ENCODE peak calls at places on chromosomes 2 and 18, in ten cellular contexts. One of them, this sample, is unnamed.

GRCh38 chr18:6561893-6562292 is 147.2 kb upstream of the L3MBTL4 start:
- DNase-seq in upper lobe of right lung: no peak
- DNase-seq in IMR-90: no peak
- DNase-seq in RWPE2: no peak
- DNase-seq in heart left ventricle: no peak
- DNase-seq in fibroblast of pulmonary artery: no peak
- DNase-seq in endodermal cell: no peak
- DNase-seq in HL-60: no peak
- DNase-seq in hepatocyte: peak; percentile 11
- DNase-seq in psoas muscle: no peak
- DNase-seq in this sample: no peak

GRCh38 chr2:168816369-168816768 is 13.9 kb downstream of the NOSTRIN start:
- DNase-seq in upper lobe of right lung: no peak
- DNase-seq in IMR-90: peak; percentile 87
- DNase-seq in RWPE2: no peak
- DNase-seq in heart left ventricle: no peak
- DNase-seq in fibroblast of pulmonary artery: peak; percentile 83
- DNase-seq in endodermal cell: no peak
- DNase-seq in HL-60: no peak
- DNase-seq in hepatocyte: peak; percentile 48
- DNase-seq in psoas muscle: no peak
- DNase-seq in this sample: no peak

GRCh38 chr2:238263204-238264071 is 23.6 kb upstream of the HES6 start:
- DNase-seq in upper lobe of right lung: peak; percentile 94
- DNase-seq in IMR-90: peak; percentile 92
- DNase-seq in RWPE2: no peak
- DNase-seq in heart left ventricle: peak; percentile 90
- DNase-seq in fibroblast of pulmonary artery: peak; percentile 96
- DNase-seq in endodermal cell: peak; percentile 97
- DNase-seq in HL-60: peak; percentile 63
- DNase-seq in hepatocyte: peak; percentile 94
- DNase-seq in psoas muscle: peak; percentile 91
- DNase-seq in this sample: peak; percentile 84

GRCh38 chr18:34028341-34028740 is 196.4 kb downstream of the NOL4 start:
- DNase-seq in upper lobe of right lung: no peak
- DNase-seq in IMR-90: no peak
- DNase-seq in RWPE2: no peak
- DNase-seq in heart left ventricle: no peak
- DNase-seq in fibroblast of pulmonary artery: no peak
- DNase-seq in endodermal cell: no peak
- DNase-seq in HL-60: no peak
- DNase-seq in hepatocyte: no peak
- DNase-seq in psoas muscle: no peak
- DNase-seq in this sample: no peak

GRCh38 chr2:157321514-157321913 is 4.1 kb downstream of the ERMN start:
- DNase-seq in upper lobe of right lung: no peak
- DNase-seq in IMR-90: no peak
- DNase-seq in RWPE2: no peak
- DNase-seq in heart left ventricle: no peak
- DNase-seq in fibroblast of pulmonary artery: no peak
- DNase-seq in endodermal cell: no peak
- DNase-seq in HL-60: no peak
- DNase-seq in hepatocyte: no peak
- DNase-seq in psoas muscle: no peak
- DNase-seq in this sample: no peak

GRCh38 chr2:100554788-100555407 is 7.9 kb upstream of the PDCL3 start:
- DNase-seq in upper lobe of right lung: peak; percentile 72
- DNase-seq in IMR-90: no peak
- DNase-seq in RWPE2: no peak
- DNase-seq in heart left ventricle: peak; percentile 27
- DNase-seq in fibroblast of pulmonary artery: no peak
- DNase-seq in endodermal cell: no peak
- DNase-seq in HL-60: no peak
- DNase-seq in hepatocyte: no peak
- DNase-seq in psoas muscle: no peak
- DNase-seq in this sample: no peak

GRCh38 chr18:48814490-48815181 is 136.1 kb downstream of the SMAD7 start:
- DNase-seq in upper lobe of right lung: peak; percentile 29
- DNase-seq in IMR-90: peak; percentile 47
- DNase-seq in RWPE2: peak; percentile 11
- DNase-seq in heart left ventricle: peak; percentile 4
- DNase-seq in fibroblast of pulmonary artery: no peak
- DNase-seq in endodermal cell: peak; percentile 20
- DNase-seq in HL-60: no peak
- DNase-seq in hepatocyte: no peak
- DNase-seq in psoas muscle: no peak
- DNase-seq in this sample: no peak

GRCh38 chr2:46390901-46391395 is 88.4 kb upstream of the TMEM247 start:
- DNase-seq in upper lobe of right lung: no peak
- DNase-seq in IMR-90: no peak
- DNase-seq in RWPE2: no peak
- DNase-seq in heart left ventricle: no peak
- DNase-seq in fibroblast of pulmonary artery: no peak
- DNase-seq in endodermal cell: peak; percentile 73
- DNase-seq in HL-60: no peak
- DNase-seq in hepatocyte: no peak
- DNase-seq in psoas muscle: no peak
- DNase-seq in this sample: no peak

GRCh38 chr18:48979944-48980890 is 29.5 kb upstream of the SMAD7 start:
- DNase-seq in upper lobe of right lung: no peak
- DNase-seq in IMR-90: peak; percentile 65
- DNase-seq in RWPE2: no peak
- DNase-seq in heart left ventricle: no peak
- DNase-seq in fibroblast of pulmonary artery: no peak
- DNase-seq in endodermal cell: no peak
- DNase-seq in HL-60: peak; percentile 90
- DNase-seq in hepatocyte: peak; percentile 59
- DNase-seq in psoas muscle: no peak
- DNase-seq in this sample: no peak

GRCh38 chr2:179265082-179265575 is 497 bp upstream of the SESTD1 start:
- DNase-seq in upper lobe of right lung: no peak
- DNase-seq in IMR-90: peak; percentile 66
- DNase-seq in RWPE2: no peak
- DNase-seq in heart left ventricle: no peak
- DNase-seq in fibroblast of pulmonary artery: peak; percentile 72
- DNase-seq in endodermal cell: no peak
- DNase-seq in HL-60: peak; percentile 3
- DNase-seq in hepatocyte: no peak
- DNase-seq in psoas muscle: no peak
- DNase-seq in this sample: no peak

GRCh38 chr18:52869942-52870907 is 530.2 kb downstream of the DCC start:
- DNase-seq in upper lobe of right lung: no peak
- DNase-seq in IMR-90: no peak
- DNase-seq in RWPE2: no peak
- DNase-seq in heart left ventricle: no peak
- DNase-seq in fibroblast of pulmonary artery: no peak
- DNase-seq in endodermal cell: peak; percentile 78
- DNase-seq in HL-60: no peak
- DNase-seq in hepatocyte: peak; percentile 9
- DNase-seq in psoas muscle: no peak
- DNase-seq in this sample: no peak

GRCh38 chr18:39453882-39454281 is 1888.3 kb upstream of the CELF4 start:
- DNase-seq in upper lobe of right lung: no peak
- DNase-seq in IMR-90: peak; percentile 65
- DNase-seq in RWPE2: no peak
- DNase-seq in heart left ventricle: peak; percentile 52
- DNase-seq in fibroblast of pulmonary artery: peak; percentile 95
- DNase-seq in endodermal cell: peak; percentile 42
- DNase-seq in HL-60: no peak
- DNase-seq in hepatocyte: peak; percentile 30
- DNase-seq in psoas muscle: no peak
- DNase-seq in this sample: no peak

GRCh38 chr2:197008229-197008628 is 81.7 kb upstream of the PGAP1 start:
- DNase-seq in upper lobe of right lung: no peak
- DNase-seq in IMR-90: peak; percentile 74
- DNase-seq in RWPE2: no peak
- DNase-seq in heart left ventricle: no peak
- DNase-seq in fibroblast of pulmonary artery: peak; percentile 70
- DNase-seq in endodermal cell: no peak
- DNase-seq in HL-60: no peak
- DNase-seq in hepatocyte: no peak
- DNase-seq in psoas muscle: no peak
- DNase-seq in this sample: no peak

GRCh38 chr2:66080136-66080535 is 354.8 kb upstream of the MEIS1 start:
- DNase-seq in upper lobe of right lung: no peak
- DNase-seq in IMR-90: no peak
- DNase-seq in RWPE2: no peak
- DNase-seq in heart left ventricle: no peak
- DNase-seq in fibroblast of pulmonary artery: no peak
- DNase-seq in endodermal cell: no peak
- DNase-seq in HL-60: no peak
- DNase-seq in hepatocyte: no peak
- DNase-seq in psoas muscle: no peak
- DNase-seq in this sample: no peak

GRCh38 chr2:6773007-6773693 is 92.6 kb downstream of the CMPK2 start:
- DNase-seq in upper lobe of right lung: peak; percentile 86
- DNase-seq in IMR-90: peak; percentile 11
- DNase-seq in RWPE2: no peak
- DNase-seq in heart left ventricle: peak; percentile 61
- DNase-seq in fibroblast of pulmonary artery: peak; percentile 17
- DNase-seq in endodermal cell: peak; percentile 96
- DNase-seq in HL-60: no peak
- DNase-seq in hepatocyte: peak; percentile 80
- DNase-seq in psoas muscle: peak; percentile 36
- DNase-seq in this sample: no peak
- TF ChIP-seq CTCF in upper lobe of right lung: peak; percentile 96
- TF ChIP-seq CTCF in IMR-90: peak; percentile 93
- TF ChIP-seq CTCF in RWPE2: peak; percentile 93
- TF ChIP-seq CTCF in heart left ventricle: peak; percentile 97
- TF ChIP-seq CTCF in fibroblast of pulmonary artery: peak; percentile 71
- TF ChIP-seq CTCF in endodermal cell: peak; percentile 98
- TF ChIP-seq CTCF in HL-60: peak; percentile 61
- TF ChIP-seq CTCF in hepatocyte: peak; percentile 99
- TF ChIP-seq CTCF in psoas muscle: peak; percentile 97
- TF ChIP-seq CTCF in this sample: peak; percentile 85

DNA sequence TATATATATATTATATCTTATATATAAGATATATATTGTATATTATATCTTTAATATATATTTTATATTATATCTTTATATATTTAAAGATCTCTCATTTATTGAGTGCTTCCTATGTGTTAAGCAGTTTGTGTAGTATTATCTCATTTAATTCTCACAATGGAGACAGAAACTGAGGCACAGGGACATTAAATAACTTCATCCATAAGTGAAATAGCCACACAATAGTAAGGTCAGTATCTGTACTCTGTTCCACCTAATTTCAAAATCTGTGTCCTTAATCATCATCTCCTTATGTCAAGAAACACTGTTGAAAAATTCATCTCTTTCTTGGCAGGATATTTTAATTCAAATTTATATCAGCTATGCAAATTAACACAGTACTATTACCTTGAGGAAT is 52.8 kb upstream of the CD302 start:
- DNase-seq in upper lobe of right lung: no peak
- DNase-seq in IMR-90: no peak
- DNase-seq in RWPE2: no peak
- DNase-seq in heart left ventricle: no peak
- DNase-seq in fibroblast of pulmonary artery: no peak
- DNase-seq in endodermal cell: no peak
- DNase-seq in HL-60: no peak
- DNase-seq in hepatocyte: no peak
- DNase-seq in psoas muscle: no peak
- DNase-seq in this sample: no peak
- H3K4me3 ChIP-seq in upper lobe of right lung: no peak overlapping the region
- H3K4me3 ChIP-seq in IMR-90: no peak overlapping the region
- H3K4me3 ChIP-seq in RWPE2: no peak overlapping the region
- H3K4me3 ChIP-seq in heart left ventricle: no peak overlapping the region
- H3K4me3 ChIP-seq in fibroblast of pulmonary artery: no peak overlapping the region
- H3K4me3 ChIP-seq in endodermal cell: no peak overlapping the region
- H3K4me3 ChIP-seq in HL-60: no peak overlapping the region
- H3K4me3 ChIP-seq in hepatocyte: no peak overlapping the region
- H3K4me3 ChIP-seq in psoas muscle: no peak overlapping the region
- H3K4me3 ChIP-seq in this sample: no peak overlapping the region

GRCh38 chr2:219523031-219523671 is 8.9 kb downstream of the ASIC4 start:
- DNase-seq in upper lobe of right lung: no peak
- DNase-seq in IMR-90: no peak
- DNase-seq in RWPE2: no peak
- DNase-seq in heart left ventricle: no peak
- DNase-seq in fibroblast of pulmonary artery: no peak
- DNase-seq in endodermal cell: peak; percentile 83
- DNase-seq in HL-60: no peak
- DNase-seq in hepatocyte: no peak
- DNase-seq in psoas muscle: no peak
- DNase-seq in this sample: no peak
- TF ChIP-seq CTCF in upper lobe of right lung: no peak
- TF ChIP-seq CTCF in IMR-90: no peak
- TF ChIP-seq CTCF in RWPE2: no peak
- TF ChIP-seq CTCF in heart left ventricle: no peak
- TF ChIP-seq CTCF in fibroblast of pulmonary artery: no peak
- TF ChIP-seq CTCF in endodermal cell: peak; percentile 70
- TF ChIP-seq CTCF in HL-60: no peak
- TF ChIP-seq CTCF in hepatocyte: no peak
- TF ChIP-seq CTCF in psoas muscle: no peak
- TF ChIP-seq CTCF in this sample: no peak

GRCh38 chr2:96531872-96532505 is 4.6 kb upstream of the ARID5A start:
- DNase-seq in upper lobe of right lung: peak; percentile 89
- DNase-seq in IMR-90: peak; percentile 99
- DNase-seq in RWPE2: peak; percentile 93
- DNase-seq in heart left ventricle: peak; percentile 94
- DNase-seq in fibroblast of pulmonary artery: peak; percentile 99
- DNase-seq in endodermal cell: peak; percentile 87
- DNase-seq in HL-60: peak; percentile 84
- DNase-seq in hepatocyte: peak; percentile 97
- DNase-seq in psoas muscle: peak; percentile 93
- DNase-seq in this sample: peak; percentile 26
- H3K4me3 ChIP-seq in upper lobe of right lung: peak overlapping the region; percentile 36
- H3K4me3 ChIP-seq in IMR-90: no peak overlapping the region
- H3K4me3 ChIP-seq in RWPE2: no peak overlapping the region
- H3K4me3 ChIP-seq in heart left ventricle: peak overlapping the region; percentile 45
- H3K4me3 ChIP-seq in fibroblast of pulmonary artery: peak overlapping the region; percentile 27
- H3K4me3 ChIP-seq in endodermal cell: peak overlapping the region; percentile 12
- H3K4me3 ChIP-seq in HL-60: no peak overlapping the region
- H3K4me3 ChIP-seq in hepatocyte: no peak overlapping the region
- H3K4me3 ChIP-seq in psoas muscle: peak overlapping the region; percentile 48
- H3K4me3 ChIP-seq in this sample: no peak overlapping the region

GRCh38 chr2:127526142-127526939 is at the start of gene IWS1:
- DNase-seq in upper lobe of right lung: peak; percentile 97
- DNase-seq in IMR-90: peak; percentile 97
- DNase-seq in RWPE2: peak; percentile 96
- DNase-seq in heart left ventricle: peak; percentile 95
- DNase-seq in fibroblast of pulmonary artery: peak; percentile 98
- DNase-seq in endodermal cell: peak; percentile 98
- DNase-seq in HL-60: peak; percentile 90
- DNase-seq in hepatocyte: peak; percentile 99
- DNase-seq in psoas muscle: peak; percentile 96
- DNase-seq in this sample: peak; percentile 88
- TF ChIP-seq CTCF in upper lobe of right lung: peak; percentile 33
- TF ChIP-seq CTCF in IMR-90: peak; percentile 27
- TF ChIP-seq CTCF in RWPE2: peak; percentile 26
- TF ChIP-seq CTCF in heart left ventricle: peak; percentile 39
- TF ChIP-seq CTCF in fibroblast of pulmonary artery: peak; percentile 3
- TF ChIP-seq CTCF in endodermal cell: peak; percentile 50
- TF ChIP-seq CTCF in HL-60: no peak
- TF ChIP-seq CTCF in hepatocyte: peak; percentile 19
- TF ChIP-seq CTCF in psoas muscle: peak; percentile 36
- TF ChIP-seq CTCF in this sample: no peak

GRCh38 chr2:235493402-235493774 is 455 bp upstream of the AGAP1 start:
- DNase-seq in upper lobe of right lung: no peak
- DNase-seq in IMR-90: peak; percentile 35
- DNase-seq in RWPE2: no peak
- DNase-seq in heart left ventricle: no peak
- DNase-seq in fibroblast of pulmonary artery: peak; percentile 67
- DNase-seq in endodermal cell: no peak
- DNase-seq in HL-60: no peak
- DNase-seq in hepatocyte: no peak
- DNase-seq in psoas muscle: no peak
- DNase-seq in this sample: no peak
- H3K4me3 ChIP-seq in upper lobe of right lung: peak overlapping the region; percentile 53
- H3K4me3 ChIP-seq in IMR-90: peak overlapping the region; percentile 99
- H3K4me3 ChIP-seq in RWPE2: peak overlapping the region; percentile 99
- H3K4me3 ChIP-seq in heart left ventricle: peak overlapping the region; percentile 64
- H3K4me3 ChIP-seq in fibroblast of pulmonary artery: peak overlapping the region; percentile 46
- H3K4me3 ChIP-seq in endodermal cell: peak overlapping the region; percentile 82
- H3K4me3 ChIP-seq in HL-60: no peak overlapping the region
- H3K4me3 ChIP-seq in hepatocyte: peak overlapping the region; percentile 48
- H3K4me3 ChIP-seq in psoas muscle: peak overlapping the region; percentile 83
- H3K4me3 ChIP-seq in this sample: peak overlapping the region; percentile 39

This sample was measured in LNCaP clone FGC.